ENCODE peak calls at places on chromosome 12, in six cellular contexts. One of them, this sample, is unnamed.

GRCh38 chr12:4250691-4251090 is 22.9 kb upstream of the CCND2 start:
- DNase-seq in SK-N-SH: no peak
- DNase-seq in neural progenitor cell: no peak
- DNase-seq in HCT116: no peak
- DNase-seq in GM23248: no peak
- DNase-seq in MM.1S: no peak
- DNase-seq in this sample: no peak

GRCh38 chr12:92444763-92445162 is 258.0 kb upstream of the PLEKHG7 start:
- DNase-seq in SK-N-SH: no peak
- DNase-seq in neural progenitor cell: no peak
- DNase-seq in HCT116: no peak
- DNase-seq in GM23248: no peak
- DNase-seq in MM.1S: no peak
- DNase-seq in this sample: no peak

GRCh38 chr12:7859552-7859951 is 13.2 kb downstream of the SLC2A14 start:
- DNase-seq in SK-N-SH: no peak
- DNase-seq in neural progenitor cell: no peak
- DNase-seq in HCT116: no peak
- DNase-seq in GM23248: peak; percentile 87
- DNase-seq in MM.1S: no peak
- DNase-seq in this sample: no peak

GRCh38 chr12:118537481-118537917 is 161.1 kb downstream of the SUDS3 start:
- DNase-seq in SK-N-SH: no peak
- DNase-seq in neural progenitor cell: no peak
- DNase-seq in HCT116: no peak
- DNase-seq in GM23248: no peak
- DNase-seq in MM.1S: no peak
- DNase-seq in this sample: no peak

GRCh38 chr12:64735447-64735846 is 23.8 kb downstream of the GNS start:
- DNase-seq in SK-N-SH: no peak
- DNase-seq in neural progenitor cell: no peak
- DNase-seq in HCT116: no peak
- DNase-seq in GM23248: peak; percentile 11
- DNase-seq in MM.1S: no peak
- DNase-seq in this sample: no peak

GRCh38 chr12:43776498-43776897 is 17.7 kb downstream of the IRAK4 start:
- DNase-seq in SK-N-SH: peak; percentile 61
- DNase-seq in neural progenitor cell: peak; percentile 36
- DNase-seq in HCT116: peak; percentile 16
- DNase-seq in GM23248: peak; percentile 49
- DNase-seq in MM.1S: peak; percentile 24
- DNase-seq in this sample: peak; percentile 76

GRCh38 chr12:106978035-106978800 is 8.7 kb downstream of the MTERF2 start:
- DNase-seq in SK-N-SH: peak; percentile 38
- DNase-seq in neural progenitor cell: no peak
- DNase-seq in HCT116: no peak
- DNase-seq in GM23248: peak; percentile 73
- DNase-seq in MM.1S: no peak
- DNase-seq in this sample: no peak

GRCh38 chr12:42969357-42969756 is 379.8 kb upstream of the PRICKLE1 start:
- DNase-seq in SK-N-SH: no peak
- DNase-seq in neural progenitor cell: no peak
- DNase-seq in HCT116: no peak
- DNase-seq in GM23248: no peak
- DNase-seq in MM.1S: no peak
- DNase-seq in this sample: no peak

GRCh38 chr12:108530141-108530540 is 15.1 kb downstream of the FICD start:
- DNase-seq in SK-N-SH: no peak
- DNase-seq in neural progenitor cell: no peak
- DNase-seq in HCT116: no peak
- DNase-seq in GM23248: peak; percentile 18
- DNase-seq in MM.1S: no peak
- DNase-seq in this sample: no peak

GRCh38 chr12:124399622-124400021 is 104.7 kb downstream of the RFLNA start:
- DNase-seq in SK-N-SH: peak; percentile 82
- DNase-seq in neural progenitor cell: peak; percentile 71
- DNase-seq in HCT116: no peak
- DNase-seq in GM23248: peak; percentile 40
- DNase-seq in MM.1S: no peak
- DNase-seq in this sample: peak; percentile 51

GRCh38 chr12:93184664-93185368 is 192.9 kb upstream of the NUDT4 start:
- DNase-seq in SK-N-SH: no peak
- DNase-seq in neural progenitor cell: no peak
- DNase-seq in HCT116: no peak
- DNase-seq in GM23248: no peak
- DNase-seq in MM.1S: no peak
- DNase-seq in this sample: no peak

GRCh38 chr12:16530268-16530865 is 75.6 kb downstream of the LMO3 start:
- DNase-seq in SK-N-SH: no peak
- DNase-seq in neural progenitor cell: no peak
- DNase-seq in HCT116: no peak
- DNase-seq in GM23248: no peak
- DNase-seq in MM.1S: no peak
- DNase-seq in this sample: no peak

GRCh38 chr12:119808441-119808840 is 68.7 kb downstream of the CIT start:
- DNase-seq in SK-N-SH: no peak
- DNase-seq in neural progenitor cell: no peak
- DNase-seq in HCT116: no peak
- DNase-seq in GM23248: peak; percentile 66
- DNase-seq in MM.1S: no peak
- DNase-seq in this sample: peak; percentile 82

GRCh38 chr12:131591714-131592709 is 118.9 kb upstream of the SFSWAP start:
- DNase-seq in SK-N-SH: no peak
- DNase-seq in neural progenitor cell: no peak
- DNase-seq in HCT116: no peak
- DNase-seq in GM23248: no peak
- DNase-seq in MM.1S: no peak
- DNase-seq in this sample: no peak

GRCh38 chr12:19547258-19547657 is 108.0 kb downstream of the AEBP2 start:
- DNase-seq in SK-N-SH: no peak
- DNase-seq in neural progenitor cell: no peak
- DNase-seq in HCT116: no peak
- DNase-seq in GM23248: peak; percentile 54
- DNase-seq in MM.1S: no peak
- DNase-seq in this sample: no peak

GRCh38 chr12:19278407-19278806 is 148.9 kb downstream of the PLEKHA5 start:
- DNase-seq in SK-N-SH: no peak
- DNase-seq in neural progenitor cell: no peak
- DNase-seq in HCT116: no peak
- DNase-seq in GM23248: no peak
- DNase-seq in MM.1S: no peak
- DNase-seq in this sample: no peak

GRCh38 chr12:56157201-56158028 is 744 bp upstream of the MYL6 start:
- DNase-seq in SK-N-SH: peak; percentile 63
- DNase-seq in neural progenitor cell: peak; percentile 90
- DNase-seq in HCT116: peak; percentile 70
- DNase-seq in GM23248: peak; percentile 89
- DNase-seq in MM.1S: peak; percentile 83
- DNase-seq in this sample: peak; percentile 74

GRCh38 chr12:132851465-132851864 is 22.8 kb upstream of the GOLGA3 start:
- DNase-seq in SK-N-SH: no peak
- DNase-seq in neural progenitor cell: no peak
- DNase-seq in HCT116: no peak
- DNase-seq in GM23248: no peak
- DNase-seq in MM.1S: no peak
- DNase-seq in this sample: no peak

GRCh38 chr12:132853285-132854092 is 24.8 kb upstream of the GOLGA3 start:
- DNase-seq in SK-N-SH: no peak
- DNase-seq in neural progenitor cell: no peak
- DNase-seq in HCT116: no peak
- DNase-seq in GM23248: no peak
- DNase-seq in MM.1S: no peak
- DNase-seq in this sample: no peak

GRCh38 chr12:132850291-132850690 is 21.6 kb upstream of the GOLGA3 start:
- DNase-seq in SK-N-SH: no peak
- DNase-seq in neural progenitor cell: no peak
- DNase-seq in HCT116: no peak
- DNase-seq in GM23248: no peak
- DNase-seq in MM.1S: no peak
- DNase-seq in this sample: no peak

GRCh38 chr12:132848521-132848920 is 19.9 kb upstream of the GOLGA3 start:
- DNase-seq in SK-N-SH: no peak
- DNase-seq in neural progenitor cell: no peak
- DNase-seq in HCT116: no peak
- DNase-seq in GM23248: no peak
- DNase-seq in MM.1S: no peak
- DNase-seq in this sample: no peak

DNA sequence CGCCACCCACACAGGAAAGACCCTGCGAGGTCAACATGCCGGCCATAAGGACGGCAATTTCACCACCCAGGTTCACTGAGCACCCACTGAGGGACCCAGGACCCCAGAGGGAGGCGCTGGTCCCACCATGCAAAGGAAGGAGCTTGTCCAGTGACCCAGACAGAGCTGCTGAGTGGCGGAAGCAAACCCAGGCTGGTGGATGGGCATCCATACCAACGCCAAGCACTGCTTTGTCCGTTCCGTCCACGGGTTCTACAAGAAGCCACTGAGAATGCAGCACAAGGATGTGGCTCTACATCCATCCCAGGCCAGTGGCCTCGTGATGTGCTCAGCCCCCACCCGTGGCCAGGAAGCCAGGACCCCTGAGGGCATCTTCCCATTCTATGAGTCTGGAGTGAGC is 23.8 kb upstream of the GOLGA3 start:
- DNase-seq in SK-N-SH: no peak
- DNase-seq in neural progenitor cell: no peak
- DNase-seq in HCT116: no peak
- DNase-seq in GM23248: no peak
- DNase-seq in MM.1S: no peak
- DNase-seq in this sample: no peak
- H3K36me3 ChIP-seq in SK-N-SH: peaks cover 20% of the 10 kb centered on the region
- H3K36me3 ChIP-seq in neural progenitor cell: no peaks in the 10 kb centered on the region
- H3K36me3 ChIP-seq in HCT116: no peaks in the 10 kb centered on the region
- H3K36me3 ChIP-seq in GM23248: peaks cover 31% of the 10 kb centered on the region
- H3K36me3 ChIP-seq in MM.1S: no peaks in the 10 kb centered on the region
- H3K36me3 ChIP-seq in this sample: peaks cover 36% of the 10 kb centered on the region

DNA sequence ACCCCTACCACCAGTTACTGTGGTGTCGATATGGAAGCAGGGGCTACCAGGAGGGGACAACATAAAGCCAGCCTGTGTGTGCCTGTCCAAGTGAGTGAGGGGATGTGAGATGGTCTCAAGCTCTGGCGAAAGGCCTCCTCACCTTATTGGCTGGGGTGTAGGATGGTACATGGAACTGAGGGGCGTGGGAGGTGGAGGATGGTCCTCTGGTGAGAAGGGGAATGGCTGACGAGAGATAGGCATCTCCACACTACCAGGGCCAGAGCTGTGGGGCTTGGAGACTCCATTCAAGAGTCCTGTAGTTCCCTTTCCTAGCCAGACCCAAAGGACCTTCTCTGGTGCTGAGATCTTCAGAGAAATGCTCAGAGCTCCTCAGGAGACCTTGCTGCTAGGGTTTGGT is 32.5 kb upstream of the COL2A1 start:
- DNase-seq in SK-N-SH: no peak
- DNase-seq in neural progenitor cell: no peak
- DNase-seq in HCT116: no peak
- DNase-seq in GM23248: no peak
- DNase-seq in MM.1S: no peak
- DNase-seq in this sample: no peak
- H3K9ac ChIP-seq in SK-N-SH: no peak overlapping the region
- H3K9ac ChIP-seq in neural progenitor cell: no peak overlapping the region
- H3K9ac ChIP-seq in HCT116: no peak overlapping the region
- H3K9ac ChIP-seq in GM23248: no peak overlapping the region
- H3K9ac ChIP-seq in MM.1S: no peak overlapping the region
- H3K9ac ChIP-seq in this sample: no peak overlapping the region

DNA sequence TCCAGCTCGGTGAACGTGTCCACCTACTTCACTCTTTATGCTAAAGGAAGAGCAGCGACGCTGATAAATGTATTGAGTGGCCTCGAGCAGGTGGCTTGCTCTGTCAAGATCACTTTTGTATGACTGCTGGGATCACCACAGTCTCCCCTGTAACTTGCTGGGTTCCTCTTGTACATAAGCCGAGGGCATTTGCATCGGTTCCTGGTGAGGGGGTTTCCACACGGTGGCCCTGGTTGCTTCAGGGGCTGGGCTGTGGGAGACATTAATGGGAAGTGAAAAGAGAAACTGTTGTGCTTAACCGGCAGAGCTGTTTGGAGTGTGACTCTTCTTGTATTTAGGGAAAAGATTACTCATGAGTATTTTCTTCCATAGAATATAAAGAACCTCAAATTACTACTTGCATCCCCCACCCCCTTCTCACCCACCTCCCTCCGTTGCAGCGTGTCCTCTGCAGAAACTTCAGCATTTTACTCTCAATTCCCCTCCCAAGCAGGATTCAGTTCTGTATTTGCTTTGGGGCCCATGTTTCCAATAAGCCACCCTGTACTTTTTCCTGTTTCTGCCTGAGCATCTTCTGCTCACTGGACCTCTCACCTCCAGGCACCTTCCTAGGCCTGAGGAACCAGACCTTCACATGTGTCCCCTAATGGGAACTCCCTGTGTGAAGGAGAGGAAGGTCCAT is 186.9 kb downstream of the ETV6 start:
- DNase-seq in SK-N-SH: no peak
- DNase-seq in neural progenitor cell: no peak
- DNase-seq in HCT116: no peak
- DNase-seq in GM23248: no peak
- DNase-seq in MM.1S: peak; percentile 79
- DNase-seq in this sample: no peak
- TF ChIP-seq EZH2phosphoT487 in SK-N-SH: no peak
- TF ChIP-seq EZH2phosphoT487 in neural progenitor cell: no peak
- TF ChIP-seq EZH2phosphoT487 in HCT116: no peak
- TF ChIP-seq EZH2phosphoT487 in GM23248: no peak
- TF ChIP-seq EZH2phosphoT487 in MM.1S: no peak
- TF ChIP-seq EZH2phosphoT487 in this sample: no peak

GRCh38 chr12:24896171-24896570 is 52.7 kb downstream of the BCAT1 start:
- DNase-seq in SK-N-SH: no peak
- DNase-seq in neural progenitor cell: no peak
- DNase-seq in HCT116: no peak
- DNase-seq in GM23248: peak; percentile 28
- DNase-seq in MM.1S: no peak
- DNase-seq in this sample: no peak

GRCh38 chr12:24898185-24898584 is 50.7 kb downstream of the BCAT1 start:
- DNase-seq in SK-N-SH: no peak
- DNase-seq in neural progenitor cell: no peak
- DNase-seq in HCT116: no peak
- DNase-seq in GM23248: peak; percentile 47
- DNase-seq in MM.1S: no peak
- DNase-seq in this sample: no peak

GRCh38 chr12:24895612-24896011 is 53.3 kb downstream of the BCAT1 start:
- DNase-seq in SK-N-SH: no peak
- DNase-seq in neural progenitor cell: no peak
- DNase-seq in HCT116: no peak
- DNase-seq in GM23248: peak; percentile 37
- DNase-seq in MM.1S: no peak
- DNase-seq in this sample: no peak

GRCh38 chr12:24898606-24899005 is 50.3 kb downstream of the BCAT1 start:
- DNase-seq in SK-N-SH: no peak
- DNase-seq in neural progenitor cell: no peak
- DNase-seq in HCT116: no peak
- DNase-seq in GM23248: peak; percentile 24
- DNase-seq in MM.1S: no peak
- DNase-seq in this sample: no peak

DNA sequence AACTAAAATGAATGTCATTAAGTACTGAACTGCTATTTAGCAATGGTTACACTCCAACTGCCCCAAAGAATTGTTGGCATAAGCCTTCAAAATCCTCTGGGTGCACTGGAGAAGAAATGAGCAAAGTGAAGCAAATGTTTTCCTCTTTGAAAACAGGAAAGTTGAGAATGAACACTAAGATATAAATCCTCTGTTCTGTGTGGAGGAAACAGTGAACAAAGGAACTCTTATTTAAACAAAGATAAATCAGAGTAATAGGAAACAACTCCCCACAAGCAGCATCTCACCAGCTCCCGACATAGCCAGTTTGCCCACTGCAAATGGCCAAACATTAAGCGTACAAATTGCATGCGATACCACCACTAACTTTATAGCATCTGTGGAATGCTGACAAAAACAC is 54.0 kb downstream of the BCAT1 start:
- DNase-seq in SK-N-SH: no peak
- DNase-seq in neural progenitor cell: no peak
- DNase-seq in HCT116: no peak
- DNase-seq in GM23248: no peak
- DNase-seq in MM.1S: no peak
- DNase-seq in this sample: no peak
- H3K36me3 ChIP-seq in SK-N-SH: peaks cover 26% of the 10 kb centered on the region
- H3K36me3 ChIP-seq in neural progenitor cell: peaks cover 9% of the 10 kb centered on the region
- H3K36me3 ChIP-seq in HCT116: no peaks in the 10 kb centered on the region
- H3K36me3 ChIP-seq in GM23248: peaks cover 4% of the 10 kb centered on the region
- H3K36me3 ChIP-seq in MM.1S: no peaks in the 10 kb centered on the region
- H3K36me3 ChIP-seq in this sample: no peaks in the 10 kb centered on the region